ENCODE peak calls at places on chromosomes 7 and 10, in four cellular contexts. B is right lobe of liver; N is CD8-positive, alpha-beta memory T cell; Y is right cardiac atrium. M is an unnamed sample.
A peak's percentile ranks its signal among the peaks of the same experiment; 100 is the strongest.

GRCh38 chr7:94510582-94511456 is 1.2 kb downstream of the CASD1 start:
- DNase-seq in B (peak; percentile 39), N (peak; percentile 61), Y (no peak), M (peak; percentile 41)

GRCh38 chr7:47806701-47807103 is 141.6 kb downstream of the PKD1L1 start:
- DNase-seq in B (no peak), N (no peak), Y (peak; percentile 87), M (no peak)

GRCh38 chr7:88449410-88449809 is 142.7 kb upstream of the STEAP4 start:
- DNase-seq in B (no peak), N (no peak), Y (no peak), M (no peak)

GRCh38 chr7:97006951-97007861 is 1.9 kb downstream of the DLX6 start:
- DNase-seq in B (no peak), N (no peak), Y (no peak), M (peak; percentile 68)

GRCh38 chr7:107068156-107068555 is 23.7 kb downstream of the PRKAR2B start:
- DNase-seq in B (no peak), N (no peak), Y (no peak), M (no peak)

GRCh38 chr7:82745117-82745516 is 301.5 kb upstream of the CACNA2D1 start:
- DNase-seq in B (no peak), N (no peak), Y (no peak), M (no peak)

GRCh38 chr10:14477408-14477710 is 146.6 kb upstream of the FRMD4A start:
- DNase-seq in B (no peak), N (no peak), Y (no peak), M (no peak)

GRCh38 chr10:28254290-28254985 is 48.4 kb downstream of the MPP7 start:
- DNase-seq in B (no peak), N (no peak), Y (peak; percentile 67), M (no peak)

GRCh38 chr10:96568402-96568801 is 18.4 kb downstream of the TM9SF3 start:
- DNase-seq in B (no peak), N (no peak), Y (no peak), M (no peak)

DNA sequence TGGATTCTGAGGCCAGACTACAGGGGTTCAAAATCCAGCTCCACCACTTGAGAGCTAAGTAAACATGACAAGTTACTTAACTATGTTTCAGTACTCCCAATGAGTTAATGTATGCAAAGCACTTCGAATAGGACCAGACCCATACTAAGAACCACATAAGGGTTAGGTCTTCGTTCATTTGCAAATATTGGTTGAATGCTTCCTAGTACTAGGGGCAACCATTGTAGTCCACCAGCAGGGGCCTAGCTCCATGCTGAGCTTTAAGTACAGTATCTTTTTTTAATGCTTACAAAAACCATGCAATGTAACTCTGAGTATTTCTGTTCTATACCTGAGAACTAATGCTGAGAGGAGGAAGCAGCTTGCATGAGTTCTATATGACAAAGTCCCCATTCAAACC is 80.4 kb upstream of the PDE1C start:
- DNase-seq in B (no peak), N (no peak), Y (no peak), M (no peak)
- H3K27ac ChIP-seq in B (no peak overlapping the region), N (no peak overlapping the region), Y (peak overlapping the region; percentile 42), M (no peak overlapping the region)

GRCh38 chr7:42914009-42914725 is 2.3 kb upstream of the C7orf25 start:
- DNase-seq in B (no peak), N (no peak), Y (peak; percentile 57), M (no peak)

GRCh38 chr7:42915356-42915755 is 3.5 kb upstream of the C7orf25 start:
- DNase-seq in B (no peak), N (no peak), Y (no peak), M (no peak)

GRCh38 chr7:42911482-42912447 is at the start of gene C7orf25:
- DNase-seq in B (peak; percentile 98), N (peak; percentile 94), Y (peak; percentile 98), M (peak; percentile 97)

GRCh38 chr7:42914726-42915045 is 2.8 kb upstream of the C7orf25 start:
- DNase-seq in B (no peak), N (no peak), Y (no peak), M (no peak)

DNA sequence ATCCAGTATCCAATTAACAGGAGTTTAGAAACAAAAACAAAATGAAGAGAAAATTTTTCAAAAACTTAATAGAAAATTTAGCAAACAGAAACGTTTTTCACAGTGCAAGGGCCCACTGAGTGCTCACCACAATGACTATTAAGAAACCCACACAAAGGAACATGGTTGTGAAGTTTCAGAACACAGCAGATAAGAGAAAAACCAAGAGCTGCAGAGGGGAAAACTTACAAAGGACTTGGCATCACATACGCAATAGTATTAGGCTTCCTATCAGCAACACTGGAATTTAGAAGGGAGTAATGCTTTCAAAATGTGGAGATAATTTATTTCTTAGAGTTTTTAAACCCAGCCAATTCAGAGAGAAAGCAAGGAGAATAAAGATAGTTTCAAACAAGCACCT is 1.7 kb upstream of the C7orf25 start:
- DNase-seq in B (no peak), N (no peak), Y (no peak), M (no peak)
- H3K27ac ChIP-seq in B (no peak overlapping the region), N (no peak overlapping the region), Y (no peak overlapping the region), M (no peak overlapping the region)

DNA sequence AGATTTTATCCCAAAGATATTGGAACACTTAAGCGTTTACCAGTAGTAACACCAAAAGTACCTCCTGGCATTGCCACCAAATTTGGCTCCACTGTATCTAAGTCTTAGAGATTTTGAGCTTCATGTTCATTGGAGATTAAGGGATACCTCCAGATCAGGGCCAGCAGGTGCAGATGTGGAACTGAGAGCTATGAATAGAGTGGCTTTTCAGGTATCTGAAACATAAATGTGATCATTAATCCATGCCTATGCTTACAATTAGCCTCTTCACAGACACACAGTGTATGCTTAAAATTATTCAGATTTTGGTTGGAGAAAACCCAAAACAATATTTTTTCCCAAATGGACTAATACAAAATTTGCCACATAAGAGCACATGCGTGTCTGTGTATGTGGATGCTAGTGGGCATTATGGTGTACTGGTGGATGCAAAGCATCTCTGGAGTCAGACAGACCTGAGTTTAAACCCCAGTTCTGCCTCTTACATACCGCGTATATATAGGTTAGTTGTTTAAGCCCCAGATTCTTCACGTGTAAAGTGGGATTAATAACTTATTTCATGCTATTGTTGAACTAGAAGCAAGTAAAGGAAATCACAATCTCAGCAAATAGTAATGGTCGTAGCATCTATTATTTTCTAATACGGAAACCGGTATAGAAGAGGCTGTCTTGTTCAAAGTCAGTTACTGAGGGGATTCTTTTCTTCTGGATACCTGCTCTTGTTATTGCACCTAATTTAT is 6.8 kb upstream of the LRRC4 start:
- DNase-seq in B (no peak), N (no peak), Y (no peak), M (no peak)
- H3K27ac ChIP-seq in B (no peak overlapping the region), N (no peak overlapping the region), Y (no peak overlapping the region), M (no peak overlapping the region)

GRCh38 chr10:68434657-68435056 is 27.6 kb upstream of the RUFY2 start:
- DNase-seq in B (no peak), N (no peak), Y (no peak), M (no peak)
- H3K27ac ChIP-seq in B (no peak overlapping the region), N (no peak overlapping the region), Y (no peak overlapping the region), M (no peak overlapping the region)

GRCh38 chr7:6588566-6588965 is 1.3 kb upstream of the INTS15 start:
- DNase-seq in B (no peak), N (no peak), Y (peak; percentile 65), M (peak; percentile 28)

GRCh38 chr7:6589829-6590644 is at the start of gene INTS15:
- DNase-seq in B (peak; percentile 84), N (peak; percentile 87), Y (peak; percentile 92), M (peak; percentile 73)

GRCh38 chr7:6589151-6589828 is 531 bp upstream of the INTS15 start:
- DNase-seq in B (no peak), N (no peak), Y (peak; percentile 40), M (no peak)

DNA sequence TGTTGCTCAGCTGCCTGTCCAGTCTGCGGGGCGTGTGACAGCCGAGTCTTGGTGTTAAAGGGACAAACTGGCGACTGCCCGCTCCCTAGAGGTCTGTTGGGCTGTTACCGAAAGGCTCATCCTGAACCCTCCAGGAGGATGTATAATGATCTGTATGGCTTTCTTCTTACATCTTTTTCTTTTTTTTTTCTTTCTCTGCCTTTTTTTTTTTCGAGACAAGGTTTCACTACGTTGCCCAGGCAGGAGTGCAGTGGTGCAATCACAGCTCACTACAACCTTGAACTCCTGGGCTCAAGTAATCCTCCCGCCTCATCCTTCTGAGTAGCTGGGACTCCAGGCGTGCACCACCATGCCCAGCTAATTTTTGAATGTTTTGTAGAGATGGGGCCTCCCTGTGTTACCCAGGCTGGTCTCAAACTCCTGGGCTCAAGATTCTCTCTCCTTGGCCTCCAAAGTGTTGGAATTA is 857 bp downstream of the INTS15 start:
- DNase-seq in B (no peak), N (no peak), Y (no peak), M (no peak)
- H3K27ac ChIP-seq in B (peak overlapping the region; percentile 93), N (peak overlapping the region; percentile 71), Y (peak overlapping the region; percentile 58), M (peak overlapping the region; percentile 93)